ENCODE peak calls at places on chromosome 17, in four cellular contexts. G is neural progenitor cell, A is IMR-90, F is endothelial cell of umbilical vein. T is an unnamed sample.

GRCh38 chr17:1239210-1239609 is 31.0 kb upstream of the BHLHA9 start:
- DNase-seq in G (no peak), A (peak), F (no peak), T (no peak)

GRCh38 chr17:49585422-49586027 is 9.9 kb downstream of the NXPH3 start:
- DNase-seq in G (peak), A (no peak), F (no peak), T (no peak)

GRCh38 chr17:79946352-79947231 is 89.1 kb downstream of the TBC1D16 start:
- DNase-seq in G (no peak), A (no peak), F (no peak), T (no peak)

GRCh38 chr17:34817252-34817651 is 144.0 kb downstream of the CCT6B start:
- DNase-seq in G (no peak), A (no peak), F (no peak), T (no peak)

GRCh38 chr17:5042152-5043022 is 7.2 kb upstream of the SLC52A1 start:
- DNase-seq in G (no peak), A (no peak), F (no peak), T (no peak)

GRCh38 chr17:44348234-44348987 is 3.3 kb downstream of the GRN start:
- DNase-seq in G (no peak), A (peak), F (no peak), T (peak)

GRCh38 chr17:5813357-5813756 is 229.0 kb upstream of the NLRP1 start:
- DNase-seq in G (no peak), A (no peak), F (no peak), T (no peak)

GRCh38 chr17:34579017-34579946 is at the start of gene TMEM132E:
- DNase-seq in G (peak), A (peak), F (peak), T (peak)

GRCh38 chr17:10792156-10792555 is 11.7 kb downstream of the TMEM238L start:
- DNase-seq in G (no peak), A (no peak), F (no peak), T (peak)

GRCh38 chr17:57195790-57196460 is 60.4 kb upstream of the MSI2 start:
- DNase-seq in G (no peak), A (no peak), F (no peak), T (peak)

GRCh38 chr17:8019161-8019560 is 16.7 kb downstream of the GUCY2D start:
- DNase-seq in G (peak), A (no peak), F (no peak), T (peak)

GRCh38 chr17:4130715-4131114 is 12.1 kb downstream of the ZZEF1 start:
- DNase-seq in G (no peak), A (peak), F (peak), T (no peak)

GRCh38 chr17:3870871-3871306 is 22.0 kb downstream of the CAMKK1 start:
- DNase-seq in G (no peak), A (no peak), F (peak), T (no peak)

GRCh38 chr17:78683031-78683961 is 98.8 kb downstream of the CYTH1 start:
- DNase-seq in G (no peak), A (no peak), F (no peak), T (no peak)

GRCh38 chr17:5203908-5204294 is 12.2 kb upstream of the ZNF594 start:
- DNase-seq in G (no peak), A (peak), F (no peak), T (peak)

GRCh38 chr17:59842901-59843652 is 49.7 kb downstream of the TUBD1 start:
- DNase-seq in G (no peak), A (peak), F (peak), T (peak)

GRCh38 chr17:80456465-80457235 is 19.8 kb downstream of the NPTX1 start:
- DNase-seq in G (no peak), A (no peak), F (no peak), T (no peak)

GRCh38 chr17:79792984-79793923 is 3.6 kb downstream of the CBX8 start:
- DNase-seq in G (peak), A (peak), F (no peak), T (no peak)

GRCh38 chr17:14875557-14876412 is 389.3 kb downstream of the PMP22 start:
- DNase-seq in G (no peak), A (no peak), F (no peak), T (no peak)

GRCh38 chr17:78787444-78787843 is 5.4 kb upstream of the CYTH1 start:
- DNase-seq in G (no peak), A (no peak), F (no peak), T (peak)

GRCh38 chr17:70080541-70081347 is 5.7 kb downstream of the KCNJ16 start:
- DNase-seq in G (no peak), A (peak), F (no peak), T (peak)

GRCh38 chr17:81842725-81843504 is 8.1 kb upstream of the PPP1R27 start:
- DNase-seq in G (no peak), A (no peak), F (no peak), T (peak)

GRCh38 chr17:2898255-2898926 is 102.2 kb downstream of the RAP1GAP2 start:
- DNase-seq in G (no peak), A (no peak), F (no peak), T (no peak)

GRCh38 chr17:364308-364707 is 11.7 kb upstream of the RPH3AL start:
- DNase-seq in G (no peak), A (no peak), F (no peak), T (no peak)

GRCh38 chr17:7561028-7561575 is 617 bp upstream of the SENP3 start:
- DNase-seq in G (peak), A (peak), F (peak), T (peak)

GRCh38 chr17:27076814-27077213 is 217.1 kb upstream of the WSB1 start:
- DNase-seq in G (no peak), A (no peak), F (no peak), T (no peak)

GRCh38 chr17:79349506-79350400 is 261.1 kb downstream of the RBFOX3 start:
- DNase-seq in G (no peak), A (no peak), F (no peak), T (no peak)

GRCh38 chr17:27733771-27734170 is 66.6 kb downstream of the NOS2 start:
- DNase-seq in G (no peak), A (peak), F (no peak), T (no peak)

GRCh38 chr17:75517277-75517865 is 1.0 kb downstream of the TSEN54 start:
- DNase-seq in G (peak), A (no peak), F (no peak), T (no peak)

GRCh38 chr17:80708497-80708896 is 163.9 kb downstream of the RPTOR start:
- DNase-seq in G (no peak), A (no peak), F (no peak), T (no peak)

GRCh38 chr17:68641276-68642117 is 40.3 kb upstream of the FAM20A start:
- DNase-seq in G (no peak), A (no peak), F (no peak), T (no peak)

GRCh38 chr17:68642118-68642412 is 40.9 kb upstream of the FAM20A start:
- DNase-seq in G (no peak), A (no peak), F (no peak), T (no peak)

DNA sequence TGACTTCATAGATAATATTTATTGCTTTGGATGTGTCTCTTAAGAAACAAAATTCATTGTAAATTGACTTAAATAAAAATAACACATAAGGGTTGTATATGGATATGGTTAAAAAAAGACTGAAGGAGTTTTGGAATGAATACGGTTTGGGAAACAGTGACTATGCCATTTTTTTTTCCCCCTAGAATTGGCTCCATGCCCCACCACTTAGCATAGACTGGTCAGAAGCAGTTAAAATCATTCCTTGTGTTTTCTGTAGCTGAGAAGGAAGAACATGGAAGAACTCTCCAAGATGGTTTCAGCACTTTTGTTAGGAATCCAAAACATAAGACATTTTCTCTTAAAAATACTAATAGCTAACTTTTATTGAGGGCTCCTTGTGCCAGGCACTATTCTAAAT is 39.4 kb upstream of the FAM20A start:
- DNase-seq in G (no peak), A (no peak), F (no peak), T (no peak)
- H3K9ac ChIP-seq in G (no peak), A (no peak), F (no peak), T (no peak)

GRCh38 chr17:67433248-67433924 is 56.3 kb downstream of the PITPNC1 start:
- DNase-seq in G (no peak), A (no peak), F (no peak), T (no peak)

GRCh38 chr17:67435122-67435521 is 58.0 kb downstream of the PITPNC1 start:
- DNase-seq in G (no peak), A (no peak), F (no peak), T (no peak)

GRCh38 chr17:67434061-67434525 is 57.0 kb downstream of the PITPNC1 start:
- DNase-seq in G (no peak), A (no peak), F (no peak), T (no peak)

GRCh38 chr17:67427410-67427809 is 50.3 kb downstream of the PITPNC1 start:
- DNase-seq in G (no peak), A (no peak), F (no peak), T (no peak)

DNA sequence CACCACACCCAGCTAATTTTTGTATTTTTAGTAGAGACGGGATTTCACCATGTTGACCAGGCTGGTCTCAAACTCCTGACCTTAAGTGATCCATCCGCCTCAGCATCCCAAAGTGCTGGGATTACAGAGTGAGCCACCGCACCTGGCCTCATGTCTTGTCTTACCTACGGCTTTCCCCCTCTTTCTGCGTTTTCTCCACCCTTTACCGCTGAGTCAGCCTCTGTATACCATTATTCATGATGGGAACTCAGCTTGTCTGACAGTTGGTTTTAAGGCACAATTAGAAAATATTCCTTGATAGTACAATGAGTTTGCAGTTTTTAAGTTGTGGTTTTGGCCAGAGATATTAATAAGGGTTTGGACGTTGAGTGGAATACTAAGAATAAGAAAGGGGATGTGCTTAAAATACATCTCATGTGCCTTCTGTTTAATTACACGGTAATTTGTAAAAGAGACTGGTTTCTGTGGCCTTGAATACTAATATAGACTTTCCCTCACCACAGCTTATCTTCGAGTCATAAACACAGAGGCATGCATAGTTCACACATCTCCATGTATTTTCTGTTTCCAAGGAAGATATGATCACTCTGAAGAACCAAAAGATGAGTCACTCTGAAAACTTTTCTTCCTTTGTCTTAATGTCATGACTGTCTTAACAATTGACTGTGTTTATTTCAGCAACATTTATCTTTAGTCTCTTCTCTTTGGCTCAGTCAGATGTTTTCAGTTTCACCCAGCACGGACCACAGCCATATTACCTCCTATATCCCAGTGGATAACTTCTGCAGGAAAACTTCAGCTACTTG is 54.3 kb downstream of the PITPNC1 start:
- DNase-seq in G (no peak), A (peak), F (peak), T (peak)
- H2AFZ ChIP-seq in G (no peak), A (no peak), F (no peak), T (no peak)

GRCh38 chr17:32877164-32877764 is 340 bp upstream of the MYO1D start:
- DNase-seq in G (peak), A (peak), F (peak), T (peak)

GRCh38 chr17:32875904-32876413 is 965 bp downstream of the MYO1D start:
- DNase-seq in G (no peak), A (peak), F (peak), T (no peak)

GRCh38 chr17:32873114-32873513 is 3.8 kb downstream of the MYO1D start:
- DNase-seq in G (no peak), A (no peak), F (no peak), T (peak)

GRCh38 chr17:32876414-32877163 is at the start of gene MYO1D:
- DNase-seq in G (peak), A (no peak), F (no peak), T (peak)

GRCh38 chr17:32875230-32875903 is 1.6 kb downstream of the MYO1D start:
- DNase-seq in G (no peak), A (no peak), F (no peak), T (no peak)
- H3K4me3 ChIP-seq in G (peak), A (no peak), F (peak), T (peak)

GRCh38 chr17:45436625-45437460 is 4.2 kb upstream of the ARHGAP27 start:
- DNase-seq in G (no peak), A (peak), F (no peak), T (no peak)
- H3K9ac ChIP-seq in G (no peak), A (no peak), F (no peak), T (no peak)

GRCh38 chr17:73191443-73192218 is 1.2 kb upstream of the COG1 start:
- DNase-seq in G (peak), A (peak), F (peak), T (peak)
- H2AFZ ChIP-seq in G (peak), A (peak), F (peak), T (peak)

GRCh38 chr17:37218849-37219248 is 156.9 kb upstream of the C17orf78 start:
- DNase-seq in G (no peak), A (no peak), F (no peak), T (no peak)

GRCh38 chr17:37220609-37220953 is 155.2 kb upstream of the C17orf78 start:
- DNase-seq in G (peak), A (peak), F (peak), T (no peak)

GRCh38 chr17:37219876-37220608 is 155.7 kb upstream of the C17orf78 start:
- DNase-seq in G (peak), A (no peak), F (peak), T (peak)

GRCh38 chr17:37225458-37225857 is 150.3 kb upstream of the C17orf78 start:
- DNase-seq in G (peak), A (no peak), F (peak), T (no peak)

DNA sequence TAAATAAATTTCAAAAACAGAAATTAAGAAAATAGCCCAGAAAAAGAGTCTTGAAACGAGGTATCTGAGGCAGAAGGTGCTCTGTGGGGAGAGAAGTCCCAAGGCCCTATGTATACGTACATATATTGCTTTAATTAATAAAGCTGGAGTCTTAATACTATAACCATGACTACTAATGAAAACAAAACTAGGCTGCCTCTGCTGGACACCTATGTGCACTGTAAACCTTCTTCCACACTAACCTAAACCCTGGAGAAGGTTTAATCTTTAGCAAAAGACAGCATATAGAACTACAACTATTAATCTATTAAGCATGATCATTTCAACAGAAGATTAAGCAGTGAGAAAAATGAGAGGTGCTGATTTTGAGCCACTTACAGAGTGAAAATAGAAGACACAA is 153.9 kb upstream of the C17orf78 start:
- DNase-seq in G (no peak), A (no peak), F (no peak), T (no peak)
- H3K4me3 ChIP-seq in G (no peak), A (no peak), F (no peak), T (no peak)

DNA sequence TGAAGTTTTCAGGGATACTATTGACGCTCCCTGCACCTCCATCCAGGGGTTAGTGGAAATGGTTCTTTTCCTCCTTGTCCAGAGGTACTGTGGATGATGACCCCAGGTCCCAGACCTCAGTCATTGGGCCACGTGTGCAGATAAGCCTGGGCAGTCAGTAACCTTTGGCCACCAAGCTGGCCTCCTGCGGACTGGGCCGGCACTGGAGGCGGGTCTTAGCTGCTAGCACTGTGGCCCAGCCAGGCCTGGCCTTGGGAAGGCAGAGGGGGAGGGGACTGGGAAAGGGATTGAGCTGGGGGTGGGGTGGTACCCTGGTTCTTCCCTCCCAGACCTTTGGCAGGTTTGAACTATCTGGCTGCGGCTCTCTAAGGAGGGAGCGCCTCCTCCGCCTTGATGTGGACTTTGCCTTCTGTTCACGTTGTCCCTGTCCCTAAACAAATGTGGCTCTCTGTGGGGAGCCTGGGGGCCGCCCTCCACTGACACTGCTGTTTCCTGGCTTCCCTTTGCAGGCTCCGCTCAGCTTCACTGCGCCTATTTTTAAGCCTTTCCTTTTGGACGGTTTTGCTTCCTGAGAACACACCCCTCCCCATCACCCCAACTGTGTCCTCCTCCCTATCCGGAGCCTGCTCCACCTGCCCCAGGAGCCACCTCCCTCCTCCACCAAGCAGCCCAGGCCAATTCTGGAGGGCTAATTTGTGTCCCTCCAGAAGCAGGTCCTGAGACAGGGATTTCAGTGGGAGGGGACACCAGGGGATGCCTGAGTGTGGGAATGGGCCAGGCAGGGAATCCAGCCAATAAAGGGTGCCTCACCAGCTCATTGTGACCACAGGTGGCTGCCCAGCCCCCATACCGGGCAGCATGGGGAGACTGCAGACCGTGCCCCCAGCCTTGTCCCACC is 251.9 kb downstream of the SEC14L1 start:
- DNase-seq in G (peak), A (no peak), F (no peak), T (no peak)
- H3K9ac ChIP-seq in G (no peak), A (peak), F (peak), T (no peak)

GRCh38 chr17:19397556-19398041 is 10.6 kb upstream of the MFAP4 start:
- DNase-seq in G (peak), A (no peak), F (no peak), T (peak)

GRCh38 chr17:19401321-19402010 is 9.6 kb upstream of the RNF112 start:
- DNase-seq in G (no peak), A (no peak), F (no peak), T (no peak)

GRCh38 chr17:19399750-19400450 is 11.1 kb upstream of the RNF112 start:
- DNase-seq in G (no peak), A (no peak), F (no peak), T (no peak)

GRCh38 chr17:19403021-19403420 is 8.0 kb upstream of the RNF112 start:
- DNase-seq in G (no peak), A (no peak), F (no peak), T (no peak)

GRCh38 chr17:19398301-19399181 is 11.6 kb upstream of the MFAP4 start:
- DNase-seq in G (no peak), A (no peak), F (peak), T (peak)
- H2AFZ ChIP-seq in G (no peak), A (no peak), F (peak), T (peak)

GRCh38 chr17:40615295-40615988 is 32.2 kb downstream of the SMARCE1 start:
- DNase-seq in G (peak), A (peak), F (peak), T (peak)

GRCh38 chr17:40614431-40615294 is 33.0 kb downstream of the SMARCE1 start:
- DNase-seq in G (no peak), A (no peak), F (no peak), T (no peak)

GRCh38 chr17:40612510-40613244 is 34.9 kb downstream of the SMARCE1 start:
- DNase-seq in G (no peak), A (no peak), F (no peak), T (peak)

GRCh38 chr17:40611840-40612509 is 35.6 kb downstream of the SMARCE1 start:
- DNase-seq in G (no peak), A (no peak), F (no peak), T (no peak)

DNA sequence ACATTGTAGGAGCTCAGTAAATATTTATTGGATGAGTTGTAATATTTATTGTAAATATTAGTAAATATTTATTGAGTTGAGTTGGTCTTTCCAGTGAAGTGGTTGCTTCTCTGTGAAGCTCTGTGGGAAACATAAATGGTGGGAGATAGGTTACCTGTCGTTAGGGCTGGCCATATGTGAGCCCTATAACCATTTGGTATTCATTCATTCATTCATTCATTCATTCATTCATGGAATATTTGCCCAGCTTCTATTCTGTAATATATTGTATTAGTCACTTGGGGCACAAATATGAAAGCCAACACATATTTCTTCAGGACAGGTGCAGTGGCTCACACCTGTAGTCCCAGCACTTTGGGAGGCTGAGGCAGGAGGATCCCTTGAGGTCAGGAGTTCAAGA is 33.9 kb downstream of the SMARCE1 start:
- DNase-seq in G (no peak), A (no peak), F (no peak), T (no peak)
- H3K4me3 ChIP-seq in G (no peak), A (no peak), F (no peak), T (no peak)